ENCODE peak calls at places on chromosomes 3 and 15, in seven cellular contexts. P is aorta, M is uterus, C is ascending aorta, S is heart left ventricle, J is stomach, B is lower lobe of right lung. I is an unnamed sample.

GRCh38 chr3:58824285-58824684 is 157.7 kb upstream of the FAM3D start:
- DNase-seq in P (no peak), M (no peak), C (no peak), S (no peak), J (peak; percentile 74), B (no peak), I (no peak)

GRCh38 chr15:83053151-83053550 is 13.9 kb downstream of the BTBD1 start:
- DNase-seq in P (no peak), M (no peak), C (no peak), S (no peak), J (no peak), B (no peak), I (no peak)

GRCh38 chr15:42085236-42085605 is 9.1 kb downstream of the PLA2G4D start:
- DNase-seq in P (no peak), M (no peak), C (no peak), S (no peak), J (peak; percentile 38), B (no peak), I (no peak)

GRCh38 chr3:89368846-89369245 is 261.4 kb downstream of the EPHA3 start:
- DNase-seq in P (no peak), M (no peak), C (no peak), S (no peak), J (no peak), B (no peak), I (no peak)

GRCh38 chr15:93037341-93038063 is 51.5 kb downstream of the RGMA start:
- DNase-seq in P (peak; percentile 73), M (no peak), C (no peak), S (peak; percentile 75), J (no peak), B (peak; percentile 78), I (no peak)

GRCh38 chr15:37057831-37058230 is 42.5 kb downstream of the MEIS2 start:
- DNase-seq in P (no peak), M (no peak), C (no peak), S (no peak), J (no peak), B (no peak), I (no peak)

GRCh38 chr3:16916840-16917239 is 32.1 kb downstream of the PLCL2 start:
- DNase-seq in P (no peak), M (no peak), C (no peak), S (peak; percentile 42), J (no peak), B (no peak), I (no peak)

GRCh38 chr15:57728436-57728835 is 21.9 kb downstream of the POLR2M start:
- DNase-seq in P (no peak), M (no peak), C (no peak), S (no peak), J (no peak), B (no peak), I (no peak)

GRCh38 chr15:75831806-75832102 is 11.5 kb upstream of the UBE2Q2 start:
- DNase-seq in P (no peak), M (no peak), C (no peak), S (no peak), J (no peak), B (no peak), I (no peak)

GRCh38 chr15:57496946-57497944 is 94.5 kb upstream of the MYZAP start:
- DNase-seq in P (no peak), M (no peak), C (no peak), S (peak; percentile 62), J (peak; percentile 76), B (peak; percentile 49), I (no peak)

GRCh38 chr15:71623111-71623510 is 187.2 kb upstream of the NR2E3 start:
- DNase-seq in P (no peak), M (no peak), C (no peak), S (no peak), J (no peak), B (no peak), I (no peak)

GRCh38 chr3:141659821-141660597 is 78.1 kb upstream of the RNF7 start:
- DNase-seq in P (peak; percentile 79), M (no peak), C (no peak), S (peak; percentile 64), J (peak; percentile 64), B (peak; percentile 79), I (no peak)

GRCh38 chr3:56987238-56987932 is 73.1 kb upstream of the SPATA12 start:
- DNase-seq in P (no peak), M (no peak), C (no peak), S (no peak), J (no peak), B (no peak), I (peak; percentile 26)

GRCh38 chr15:48963524-48964113 is at the start of gene SHC4:
- DNase-seq in P (peak; percentile 70), M (peak; percentile 68), C (no peak), S (peak; percentile 69), J (peak; percentile 44), B (no peak), I (peak; percentile 78)

GRCh38 chr3:167978071-167978470 is 117.7 kb downstream of the GOLIM4 start:
- DNase-seq in P (no peak), M (no peak), C (no peak), S (no peak), J (peak; percentile 76), B (no peak), I (no peak)

GRCh38 chr3:107946700-107947099 is 144.1 kb downstream of the CD47 start:
- DNase-seq in P (no peak), M (no peak), C (no peak), S (no peak), J (no peak), B (no peak), I (no peak)

GRCh38 chr15:20353966-20354883 is 187.4 kb downstream of the GOLGA6L6 start:
- DNase-seq in P (peak; percentile 46), M (no peak), C (no peak), S (peak; percentile 26), J (peak; percentile 25), B (peak; percentile 55), I (no peak)

GRCh38 chr3:128548426-128549282 is 55.7 kb upstream of the GATA2 start:
- DNase-seq in P (no peak), M (no peak), C (no peak), S (no peak), J (peak; percentile 18), B (no peak), I (no peak)

GRCh38 chr3:150236683-150237082 is 171.4 kb upstream of the TSC22D2 start:
- DNase-seq in P (no peak), M (no peak), C (no peak), S (no peak), J (no peak), B (no peak), I (no peak)

GRCh38 chr15:89163271-89164055 is 57.9 kb downstream of the RLBP1 start:
- DNase-seq in P (no peak), M (no peak), C (no peak), S (no peak), J (no peak), B (no peak), I (no peak)
- H3K4me1 ChIP-seq in P (peaks cover 10% of the 10 kb centered on the region), M (no peaks in the 10 kb centered on the region), C (peaks cover 12% of the 10 kb centered on the region), S (peaks cover 40% of the 10 kb centered on the region), J (peaks cover 47% of the 10 kb centered on the region), B (peaks cover 42% of the 10 kb centered on the region), I (no peaks in the 10 kb centered on the region)

GRCh38 chr3:177760803-177761202 is 563.5 kb upstream of the TBL1XR1 start:
- DNase-seq in P (no peak), M (no peak), C (no peak), S (no peak), J (no peak), B (no peak), I (no peak)

GRCh38 chr3:177764377-177764912 is 567.2 kb upstream of the TBL1XR1 start:
- DNase-seq in P (no peak), M (no peak), C (no peak), S (no peak), J (no peak), B (no peak), I (no peak)
- H3K9me3 ChIP-seq in P (no peaks in the 10 kb centered on the region), M (no peaks in the 10 kb centered on the region), C (peaks cover 6% of the 10 kb centered on the region), S (no peaks in the 10 kb centered on the region), J (peaks cover 6% of the 10 kb centered on the region), B (peaks cover 4% of the 10 kb centered on the region), I (peaks cover 3% of the 10 kb centered on the region)

GRCh38 chr3:15326673-15327072 is 5.7 kb downstream of the SH3BP5 start:
- DNase-seq in P (no peak), M (no peak), C (no peak), S (no peak), J (no peak), B (no peak), I (no peak)
- H3K4me1 ChIP-seq in P (no peaks in the 10 kb centered on the region), M (peaks cover 39% of the 10 kb centered on the region), C (peaks cover 13% of the 10 kb centered on the region), S (peaks cover 70% of the 10 kb centered on the region), J (peaks cover 42% of the 10 kb centered on the region), B (peaks cover 92% of the 10 kb centered on the region), I (peaks cover 59% of the 10 kb centered on the region)

DNA sequence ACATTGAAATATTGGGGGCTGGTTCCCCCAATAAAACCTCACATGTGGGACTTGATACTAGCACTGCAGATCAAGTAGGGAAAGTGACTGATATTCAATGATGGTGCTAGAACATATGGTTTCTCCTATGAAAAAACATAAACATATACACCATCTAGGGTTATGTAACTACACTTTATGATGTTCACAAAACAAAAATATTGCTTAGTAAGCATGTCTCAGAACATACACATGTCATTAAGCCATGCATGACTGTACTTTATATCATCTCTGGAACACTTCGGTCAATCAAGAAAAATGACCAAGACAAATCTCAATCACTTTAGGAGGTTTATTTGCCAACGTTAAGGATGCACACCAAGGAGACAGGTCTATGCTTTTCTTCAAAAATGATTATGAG is 57.4 kb downstream of the ZNF717 start:
- DNase-seq in P (no peak), M (no peak), C (no peak), S (no peak), J (no peak), B (no peak), I (no peak)
- H3K9me3 ChIP-seq in P (peaks cover 16% of the 10 kb centered on the region), M (peaks cover 45% of the 10 kb centered on the region), C (peaks cover 91% of the 10 kb centered on the region), S (peaks cover 91% of the 10 kb centered on the region), J (peaks cover 77% of the 10 kb centered on the region), B (peaks cover 96% of the 10 kb centered on the region), I (peaks cover 89% of the 10 kb centered on the region)

GRCh38 chr3:51391075-51391565 is at the start of gene RBM15B:
- DNase-seq in P (peak; percentile 99), M (peak; percentile 96), C (peak; percentile 88), S (peak; percentile 99), J (peak; percentile 98), B (peak; percentile 99), I (peak; percentile 96)
- H3K4me1 ChIP-seq in P (peaks cover 2% of the 10 kb centered on the region), M (no peaks in the 10 kb centered on the region), C (peaks cover 18% of the 10 kb centered on the region), S (peaks cover 72% of the 10 kb centered on the region), J (peaks cover 91% of the 10 kb centered on the region), B (peaks cover 87% of the 10 kb centered on the region), I (peaks cover 61% of the 10 kb centered on the region)

GRCh38 chr15:52857471-52857870 is 67.3 kb upstream of the ONECUT1 start:
- DNase-seq in P (no peak), M (no peak), C (no peak), S (no peak), J (no peak), B (no peak), I (no peak)
- H3K9me3 ChIP-seq in P (peaks cover 4% of the 10 kb centered on the region), M (no peaks in the 10 kb centered on the region), C (no peaks in the 10 kb centered on the region), S (no peaks in the 10 kb centered on the region), J (no peaks in the 10 kb centered on the region), B (no peaks in the 10 kb centered on the region), I (no peaks in the 10 kb centered on the region)

GRCh38 chr3:15377961-15378791 is 45.8 kb upstream of the SH3BP5 start:
- DNase-seq in P (peak; percentile 97), M (peak; percentile 97), C (peak; percentile 89), S (peak; percentile 95), J (peak; percentile 97), B (peak; percentile 96), I (peak; percentile 96)
- H3K4me1 ChIP-seq in P (no peaks in the 10 kb centered on the region), M (no peaks in the 10 kb centered on the region), C (no peaks in the 10 kb centered on the region), S (no peaks in the 10 kb centered on the region), J (peaks cover 4% of the 10 kb centered on the region), B (peaks cover 5% of the 10 kb centered on the region), I (peaks cover 5% of the 10 kb centered on the region)

I was measured in CD4-positive, CD25-positive, alpha-beta regulatory T cell.